ENCODE peak calls at places on chromosomes 11 and 22, in five cellular contexts. One of them, this sample, is unnamed.

GRCh38 chr11:118980191-118980881 is 8.8 kb downstream of the FOXR1 start:
- DNase-seq in EL: no peak
- DNase-seq in AG04450: no peak
- DNase-seq in stimulated activated naive CD4-positive, alpha-beta T cell: no peak
- DNase-seq in dorsolateral prefrontal cortex: no peak
- DNase-seq in this sample: no peak

GRCh38 chr11:92391866-92392265 is 167.2 kb downstream of the FAT3 start:
- DNase-seq in EL: no peak
- DNase-seq in AG04450: no peak
- DNase-seq in stimulated activated naive CD4-positive, alpha-beta T cell: no peak
- DNase-seq in dorsolateral prefrontal cortex: no peak
- DNase-seq in this sample: no peak

GRCh38 chr11:130839950-130840666 is 76.2 kb downstream of the SNX19 start:
- DNase-seq in EL: no peak
- DNase-seq in AG04450: peak
- DNase-seq in stimulated activated naive CD4-positive, alpha-beta T cell: no peak
- DNase-seq in dorsolateral prefrontal cortex: no peak
- DNase-seq in this sample: no peak

GRCh38 chr11:2517016-2517385 is 72.2 kb downstream of the KCNQ1 start:
- DNase-seq in EL: no peak
- DNase-seq in AG04450: no peak
- DNase-seq in stimulated activated naive CD4-positive, alpha-beta T cell: no peak
- DNase-seq in dorsolateral prefrontal cortex: peak
- DNase-seq in this sample: no peak

GRCh38 chr11:72681226-72682153 is 7.3 kb upstream of the PDE2A start:
- DNase-seq in EL: no peak
- DNase-seq in AG04450: no peak
- DNase-seq in stimulated activated naive CD4-positive, alpha-beta T cell: no peak
- DNase-seq in dorsolateral prefrontal cortex: peak
- DNase-seq in this sample: no peak

GRCh38 chr11:70073188-70073817 is 4.8 kb upstream of the ANO1 start:
- DNase-seq in EL: no peak
- DNase-seq in AG04450: peak
- DNase-seq in stimulated activated naive CD4-positive, alpha-beta T cell: no peak
- DNase-seq in dorsolateral prefrontal cortex: peak
- DNase-seq in this sample: no peak

GRCh38 chr11:27464155-27464759 is 8.3 kb downstream of the LGR4 start:
- DNase-seq in EL: peak
- DNase-seq in AG04450: no peak
- DNase-seq in stimulated activated naive CD4-positive, alpha-beta T cell: no peak
- DNase-seq in dorsolateral prefrontal cortex: no peak
- DNase-seq in this sample: no peak

GRCh38 chr11:1351278-1351937 is 38.3 kb upstream of the BRSK2 start:
- DNase-seq in EL: no peak
- DNase-seq in AG04450: no peak
- DNase-seq in stimulated activated naive CD4-positive, alpha-beta T cell: no peak
- DNase-seq in dorsolateral prefrontal cortex: no peak
- DNase-seq in this sample: no peak

GRCh38 chr22:24592846-24593809 is at the start of gene LRRC75B:
- DNase-seq in EL: peak
- DNase-seq in AG04450: peak
- DNase-seq in stimulated activated naive CD4-positive, alpha-beta T cell: no peak
- DNase-seq in dorsolateral prefrontal cortex: peak
- DNase-seq in this sample: peak

GRCh38 chr11:71488086-71488967 is 35.3 kb downstream of the NADSYN1 start:
- DNase-seq in EL: peak
- DNase-seq in AG04450: peak
- DNase-seq in stimulated activated naive CD4-positive, alpha-beta T cell: no peak
- DNase-seq in dorsolateral prefrontal cortex: peak
- DNase-seq in this sample: no peak

GRCh38 chr11:78812513-78813293 is 238.0 kb upstream of the NARS2 start:
- DNase-seq in EL: no peak
- DNase-seq in AG04450: no peak
- DNase-seq in stimulated activated naive CD4-positive, alpha-beta T cell: no peak
- DNase-seq in dorsolateral prefrontal cortex: no peak
- DNase-seq in this sample: no peak

GRCh38 chr22:38110863-38111852 is 674 bp upstream of the BAIAP2L2 start:
- DNase-seq in EL: no peak
- DNase-seq in AG04450: no peak
- DNase-seq in stimulated activated naive CD4-positive, alpha-beta T cell: no peak
- DNase-seq in dorsolateral prefrontal cortex: no peak
- DNase-seq in this sample: no peak

GRCh38 chr22:46560696-46561295 is 23.4 kb upstream of the CELSR1 start:
- DNase-seq in EL: no peak
- DNase-seq in AG04450: no peak
- DNase-seq in stimulated activated naive CD4-positive, alpha-beta T cell: no peak
- DNase-seq in dorsolateral prefrontal cortex: no peak
- DNase-seq in this sample: peak

GRCh38 chr11:123063396-123064267 is 1.7 kb upstream of the HSPA8 start:
- DNase-seq in EL: peak
- DNase-seq in AG04450: no peak
- DNase-seq in stimulated activated naive CD4-positive, alpha-beta T cell: no peak
- DNase-seq in dorsolateral prefrontal cortex: no peak
- DNase-seq in this sample: peak

GRCh38 chr11:34278175-34278574 is 79.6 kb downstream of the ABTB2 start:
- DNase-seq in EL: no peak
- DNase-seq in AG04450: no peak
- DNase-seq in stimulated activated naive CD4-positive, alpha-beta T cell: no peak
- DNase-seq in dorsolateral prefrontal cortex: no peak
- DNase-seq in this sample: no peak

GRCh38 chr22:48743601-48744282 is 1083.9 kb downstream of the BRD1 start:
- DNase-seq in EL: no peak
- DNase-seq in AG04450: no peak
- DNase-seq in stimulated activated naive CD4-positive, alpha-beta T cell: no peak
- DNase-seq in dorsolateral prefrontal cortex: peak
- DNase-seq in this sample: no peak

GRCh38 chr11:117621226-117621625 is 175.8 kb downstream of the DSCAML1 start:
- DNase-seq in EL: no peak
- DNase-seq in AG04450: no peak
- DNase-seq in stimulated activated naive CD4-positive, alpha-beta T cell: no peak
- DNase-seq in dorsolateral prefrontal cortex: no peak
- DNase-seq in this sample: peak

GRCh38 chr22:49726022-49726681 is 101.5 kb downstream of the BRD1 start:
- DNase-seq in EL: no peak
- DNase-seq in AG04450: no peak
- DNase-seq in stimulated activated naive CD4-positive, alpha-beta T cell: no peak
- DNase-seq in dorsolateral prefrontal cortex: no peak
- DNase-seq in this sample: no peak

GRCh38 chr11:65585396-65586246 is 9.8 kb downstream of the EHBP1L1 start:
- DNase-seq in EL: no peak
- DNase-seq in AG04450: no peak
- DNase-seq in stimulated activated naive CD4-positive, alpha-beta T cell: no peak
- DNase-seq in dorsolateral prefrontal cortex: no peak
- DNase-seq in this sample: no peak

GRCh38 chr11:118215262-118215661 is 9.5 kb downstream of the JAML start:
- DNase-seq in EL: no peak
- DNase-seq in AG04450: no peak
- DNase-seq in stimulated activated naive CD4-positive, alpha-beta T cell: no peak
- DNase-seq in dorsolateral prefrontal cortex: no peak
- DNase-seq in this sample: no peak

GRCh38 chr11:131694526-131695424 is 324.4 kb downstream of the NTM start:
- DNase-seq in EL: peak
- DNase-seq in AG04450: peak
- DNase-seq in stimulated activated naive CD4-positive, alpha-beta T cell: no peak
- DNase-seq in dorsolateral prefrontal cortex: peak
- DNase-seq in this sample: no peak

GRCh38 chr22:39545310-39546063 is 12.9 kb upstream of the RPS19BP1 start:
- DNase-seq in EL: no peak
- DNase-seq in AG04450: no peak
- DNase-seq in stimulated activated naive CD4-positive, alpha-beta T cell: peak
- DNase-seq in dorsolateral prefrontal cortex: no peak
- DNase-seq in this sample: no peak

GRCh38 chr11:45907911-45908370 is 870 bp upstream of the FREY1 start:
- DNase-seq in EL: no peak
- DNase-seq in AG04450: no peak
- DNase-seq in stimulated activated naive CD4-positive, alpha-beta T cell: no peak
- DNase-seq in dorsolateral prefrontal cortex: no peak
- DNase-seq in this sample: no peak

GRCh38 chr11:47724041-47724729 is 9.0 kb upstream of the AGBL2 start:
- DNase-seq in EL: peak
- DNase-seq in AG04450: peak
- DNase-seq in stimulated activated naive CD4-positive, alpha-beta T cell: no peak
- DNase-seq in dorsolateral prefrontal cortex: no peak
- DNase-seq in this sample: peak

GRCh38 chr11:125952559-125952958 is 6.7 kb downstream of the VSIG10L2 start:
- DNase-seq in EL: no peak
- DNase-seq in AG04450: no peak
- DNase-seq in stimulated activated naive CD4-positive, alpha-beta T cell: no peak
- DNase-seq in dorsolateral prefrontal cortex: no peak
- DNase-seq in this sample: no peak

GRCh38 chr22:33917744-33918406 is 2.4 kb downstream of the LARGE1 start:
- DNase-seq in EL: no peak
- DNase-seq in AG04450: no peak
- DNase-seq in stimulated activated naive CD4-positive, alpha-beta T cell: no peak
- DNase-seq in dorsolateral prefrontal cortex: no peak
- DNase-seq in this sample: no peak

GRCh38 chr22:43186272-43187170 is at the start of gene TTLL12:
- DNase-seq in EL: peak
- DNase-seq in AG04450: no peak
- DNase-seq in stimulated activated naive CD4-positive, alpha-beta T cell: peak
- DNase-seq in dorsolateral prefrontal cortex: no peak
- DNase-seq in this sample: peak

GRCh38 chr11:84607975-84608787 is 1019.0 kb downstream of the DLG2 start:
- DNase-seq in EL: no peak
- DNase-seq in AG04450: no peak
- DNase-seq in stimulated activated naive CD4-positive, alpha-beta T cell: no peak
- DNase-seq in dorsolateral prefrontal cortex: no peak
- DNase-seq in this sample: no peak

GRCh38 chr22:30043181-30043580 is 37.1 kb upstream of the HORMAD2 start:
- DNase-seq in EL: no peak
- DNase-seq in AG04450: no peak
- DNase-seq in stimulated activated naive CD4-positive, alpha-beta T cell: no peak
- DNase-seq in dorsolateral prefrontal cortex: no peak
- DNase-seq in this sample: no peak

GRCh38 chr22:42945736-42946135 is 69.2 kb downstream of the PACSIN2 start:
- DNase-seq in EL: no peak
- DNase-seq in AG04450: no peak
- DNase-seq in stimulated activated naive CD4-positive, alpha-beta T cell: no peak
- DNase-seq in dorsolateral prefrontal cortex: no peak
- DNase-seq in this sample: no peak

GRCh38 chr11:10777806-10778205 is 26.8 kb downstream of the CTR9 start:
- DNase-seq in EL: peak
- DNase-seq in AG04450: no peak
- DNase-seq in stimulated activated naive CD4-positive, alpha-beta T cell: no peak
- DNase-seq in dorsolateral prefrontal cortex: no peak
- DNase-seq in this sample: peak

GRCh38 chr22:32591620-32592019 is 117.0 kb downstream of the FBXO7 start:
- DNase-seq in EL: peak
- DNase-seq in AG04450: no peak
- DNase-seq in stimulated activated naive CD4-positive, alpha-beta T cell: no peak
- DNase-seq in dorsolateral prefrontal cortex: no peak
- DNase-seq in this sample: no peak

GRCh38 chr11:130718118-130718517 is 198.2 kb downstream of the SNX19 start:
- DNase-seq in EL: no peak
- DNase-seq in AG04450: no peak
- DNase-seq in stimulated activated naive CD4-positive, alpha-beta T cell: no peak
- DNase-seq in dorsolateral prefrontal cortex: no peak
- DNase-seq in this sample: no peak

GRCh38 chr11:113077379-113077778 is 116.2 kb downstream of the NCAM1 start:
- DNase-seq in EL: no peak
- DNase-seq in AG04450: no peak
- DNase-seq in stimulated activated naive CD4-positive, alpha-beta T cell: no peak
- DNase-seq in dorsolateral prefrontal cortex: no peak
- DNase-seq in this sample: no peak

GRCh38 chr11:95419915-95420314 is 188.9 kb upstream of the SESN3 start:
- DNase-seq in EL: peak
- DNase-seq in AG04450: peak
- DNase-seq in stimulated activated naive CD4-positive, alpha-beta T cell: no peak
- DNase-seq in dorsolateral prefrontal cortex: no peak
- DNase-seq in this sample: no peak

This sample was measured in AML-193.